ENCODE peak calls at places on chromosomes 5 and 9, in eight cellular contexts. S is fibroblast of the aortic adventitia, F is endothelial cell of umbilical vein, O is uterus, V is AG04450, E is foreskin fibroblast, L is Peyer's patch, R is astrocyte of the spinal cord. G is an unnamed sample.

GRCh38 chr5:76104027-76104426 is 20.8 kb downstream of the SV2C start:
- DNase-seq in O (no peak), E (peak; percentile 7), S (peak; percentile 8), R (peak; percentile 27), F (peak; percentile 38), L (no peak), V (no peak), G (no peak)

GRCh38 chr9:131056781-131057506 is 39.4 kb upstream of the AIF1L start:
- DNase-seq in S (no peak), V (no peak), O (no peak), E (no peak), F (no peak), L (peak; percentile 46), R (no peak), G (no peak)

GRCh38 chr5:101102506-101102905 is 199.4 kb upstream of the ST8SIA4 start:
- DNase-seq in S (no peak), F (no peak), R (peak; percentile 9), E (no peak), L (no peak), O (no peak), V (no peak), G (no peak)

GRCh38 chr9:69865986-69866385 is 45.4 kb downstream of the CFAP95 start:
- DNase-seq in R (no peak), O (no peak), S (peak; percentile 31), L (no peak), V (peak; percentile 26), F (peak; percentile 19), E (no peak), G (no peak)

GRCh38 chr9:3980771-3981170 is 319.1 kb downstream of the GLIS3 start:
- DNase-seq in O (peak; percentile 55), E (peak; percentile 71), R (peak; percentile 57), S (peak; percentile 59), V (peak; percentile 44), F (no peak), L (no peak), G (peak; percentile 54)

GRCh38 chr5:72470817-72471216 is 36.4 kb downstream of the ZNF366 start:
- DNase-seq in O (no peak), R (peak; percentile 41), L (no peak), F (no peak), V (no peak), S (peak; percentile 25), E (peak; percentile 79), G (no peak)

GRCh38 chr9:132108728-132109127 is 29.1 kb upstream of the MED27 start:
- DNase-seq in S (no peak), L (no peak), V (no peak), E (no peak), F (no peak), O (no peak), R (no peak), G (no peak)

GRCh38 chr9:113645224-113645971 is 181.9 kb downstream of the RGS3 start:
- DNase-seq in E (no peak), V (no peak), O (no peak), F (no peak), L (no peak), S (no peak), R (no peak), G (no peak)

GRCh38 chr5:85397451-85397850 is 1012.8 kb upstream of the EDIL3 start:
- DNase-seq in E (no peak), F (no peak), S (no peak), R (no peak), O (no peak), L (no peak), V (no peak), G (no peak)

GRCh38 chr9:136576269-136576626 is 30.4 kb upstream of the NOTCH1 start:
- DNase-seq in R (peak; percentile 40), L (no peak), F (no peak), E (peak; percentile 39), S (peak; percentile 28), V (no peak), O (no peak), G (no peak)

GRCh38 chr9:19379697-19380046 is 364 bp downstream of the RPS6 start:
- DNase-seq in F (peak; percentile 69), R (no peak), S (no peak), L (no peak), E (no peak), O (no peak), V (no peak), G (no peak)

GRCh38 chr9:7042124-7042523 is 284.4 kb downstream of the KDM4C start:
- DNase-seq in O (no peak), V (no peak), E (peak; percentile 85), S (peak; percentile 32), R (no peak), F (no peak), L (no peak), G (no peak)

GRCh38 chr5:94968507-94969095 is 316.3 kb downstream of the MCTP1 start:
- DNase-seq in F (peak; percentile 77), O (no peak), S (peak; percentile 81), V (peak; percentile 33), E (peak; percentile 75), L (no peak), R (peak; percentile 81), G (peak; percentile 12)

DNA sequence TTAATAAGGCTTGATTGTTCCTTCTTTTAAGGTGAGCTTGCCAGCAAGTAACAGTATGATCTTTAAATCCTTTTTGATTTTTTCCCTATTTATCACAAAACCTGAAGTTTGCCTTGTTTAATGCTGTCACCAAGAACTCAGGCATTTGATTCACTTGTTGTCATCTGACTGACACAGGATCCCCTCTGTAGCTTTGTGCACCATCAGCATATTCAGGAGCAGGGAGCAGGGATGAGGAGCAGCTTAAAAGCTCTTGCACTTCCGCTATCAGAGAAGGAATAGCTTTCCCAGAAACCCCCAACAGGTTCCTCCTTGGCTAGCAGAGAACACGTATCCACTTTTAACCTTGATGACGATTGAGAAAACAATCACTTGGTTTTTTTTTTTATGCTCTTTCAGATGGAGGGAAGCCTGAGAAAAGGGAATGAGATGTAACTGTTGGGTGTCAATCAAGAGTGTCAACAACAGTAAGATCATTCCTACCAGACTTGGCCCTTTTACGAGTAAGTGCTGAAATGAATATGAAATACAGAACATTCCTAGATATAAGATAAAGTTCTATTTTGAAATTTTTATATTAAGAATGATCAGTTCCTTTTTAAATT is 433.1 kb upstream of the CDH18 start:
- DNase-seq in R (no peak), V (no peak), F (no peak), S (no peak), O (no peak), L (no peak), E (no peak), G (no peak)
- TF ChIP-seq CTCF in R (no peak), V (no peak), F (no peak), S (no peak), O (no peak), L (no peak), E (no peak), G (no peak)

GRCh38 chr5:139482050-139482889 is at the start of gene STING1:
- DNase-seq in O (peak; percentile 78), V (peak; percentile 94), L (peak; percentile 63), F (peak; percentile 90), S (peak; percentile 98), R (peak; percentile 96), E (peak; percentile 97), G (peak; percentile 87)

GRCh38 chr5:139481580-139482049 is 943 bp downstream of the STING1 start:
- DNase-seq in R (no peak), S (peak; percentile 58), F (no peak), L (no peak), O (peak; percentile 38), E (peak; percentile 66), V (no peak), G (no peak)

GRCh38 chr5:139475865-139476651 is 5.3 kb downstream of the SMIM33 start:
- DNase-seq in R (no peak), F (no peak), S (no peak), O (no peak), E (no peak), L (no peak), V (no peak), G (no peak)

GRCh38 chr5:139486201-139486600 is 3.6 kb upstream of the STING1 start:
- DNase-seq in L (no peak), E (no peak), S (no peak), R (no peak), V (no peak), O (no peak), F (no peak), G (no peak)

DNA sequence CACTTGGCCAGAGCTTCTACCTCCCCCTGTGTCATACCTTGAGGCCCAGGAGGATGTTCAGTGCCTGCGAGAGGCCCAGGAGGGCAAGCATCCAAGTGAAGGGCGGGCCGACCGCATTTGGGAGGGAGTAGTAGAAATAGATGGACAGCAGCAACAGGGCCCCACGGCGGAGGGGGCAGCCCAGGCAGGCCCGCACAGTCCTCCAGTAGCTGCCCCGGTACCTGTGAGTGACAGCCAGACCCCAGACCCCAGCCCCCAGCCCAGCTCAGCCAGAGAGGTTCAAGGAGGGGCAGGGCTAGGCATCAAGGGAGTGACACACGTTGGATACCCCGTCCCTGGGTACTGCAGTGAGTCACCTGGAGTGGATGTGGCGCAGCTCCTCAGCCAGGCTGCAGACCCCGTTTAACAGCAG is 1.4 kb downstream of the STING1 start:
- DNase-seq in V (no peak), R (no peak), L (no peak), O (peak; percentile 70), E (peak; percentile 56), F (peak; percentile 10), S (peak; percentile 59), G (no peak)
- H3K4me3 ChIP-seq in V (peak overlapping the region; percentile 76), R (peak overlapping the region; percentile 57), L (peak overlapping the region; percentile 34), O (peak overlapping the region; percentile 43), E (peak overlapping the region; percentile 75), F (peak overlapping the region; percentile 42), S (peak overlapping the region; percentile 87), G (peak overlapping the region; percentile 71)

GRCh38 chr9:90053027-90053426 is 448.2 kb downstream of the GADD45G start:
- DNase-seq in R (no peak), S (no peak), V (no peak), O (no peak), F (no peak), L (no peak), E (no peak), G (no peak)
- TF ChIP-seq CTCF in R (peak; percentile 21), S (no peak), V (peak; percentile 7), O (no peak), F (no peak), L (no peak), E (peak; percentile 11), G (peak; percentile 5)

DNA sequence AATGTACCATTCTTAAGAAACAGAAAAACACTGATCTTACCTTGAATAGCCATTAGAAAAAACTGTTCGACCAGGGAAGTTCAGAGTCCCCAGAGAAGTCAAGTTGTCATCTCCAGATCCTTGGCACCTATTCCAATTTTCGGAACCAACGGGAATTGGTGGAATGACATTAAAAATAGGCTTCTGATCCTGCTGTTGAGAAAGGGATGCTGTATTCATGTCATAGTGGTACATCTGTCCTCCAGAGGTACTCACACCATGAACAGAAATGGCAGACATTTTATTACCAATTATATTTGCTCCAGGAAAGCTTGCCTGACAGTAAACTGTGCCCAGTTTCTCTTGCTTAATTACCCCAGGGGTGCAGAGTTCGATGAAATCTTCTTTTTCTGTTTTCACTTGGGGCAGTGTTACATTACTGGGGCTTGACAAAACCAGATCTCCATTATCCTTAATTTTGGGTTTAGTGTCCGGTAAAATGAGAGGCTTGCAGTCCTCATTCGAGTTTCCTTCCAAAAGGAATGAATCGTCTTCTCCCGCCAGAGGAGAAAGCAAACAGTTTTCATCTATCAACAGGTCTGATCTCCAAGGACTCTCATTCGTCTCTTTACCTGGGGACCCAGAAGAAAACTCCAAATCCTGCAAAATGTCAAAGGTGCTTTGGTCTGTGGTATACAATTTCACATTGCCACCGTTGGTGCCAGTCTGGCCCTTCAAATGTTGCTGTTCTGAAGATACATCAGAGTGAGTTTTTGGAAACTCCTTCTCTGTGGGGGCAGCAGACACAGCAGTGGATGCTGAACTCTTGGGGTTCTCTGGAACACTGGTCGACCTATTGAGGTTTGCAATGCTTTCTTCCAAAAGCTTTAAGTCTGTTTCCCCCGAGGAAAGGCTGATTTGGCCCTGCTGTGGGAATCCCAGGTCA is 3.6 kb downstream of the NR3C1 start:
- DNase-seq in R (peak; percentile 26), L (no peak), S (peak; percentile 22), F (no peak), E (peak; percentile 17), V (no peak), O (no peak), G (no peak)
- H3K4me3 ChIP-seq in R (peak overlapping the region; percentile 84), L (peak overlapping the region; percentile 0), S (peak overlapping the region; percentile 69), F (no peak overlapping the region), E (peak overlapping the region; percentile 85), V (peak overlapping the region; percentile 70), O (peak overlapping the region; percentile 94), G (peak overlapping the region; percentile 31)

G was measured in AG04449.